ENCODE peak calls at places on chromosomes 2 and 18, in four cellular contexts. One of them, this sample, is unnamed.

GRCh38 chr2:173884403-173884802 is 80.8 kb downstream of the SP3 start:
- DNase-seq in WTC11: peak; percentile 64
- DNase-seq in K562: peak; percentile 74
- DNase-seq in GM12878: no peak
- DNase-seq in this sample: no peak

GRCh38 chr2:235333076-235333475 is 160.8 kb upstream of the AGAP1 start:
- DNase-seq in K562: no peak
- DNase-seq in GM12878: no peak
- DNase-seq in WTC11: no peak
- DNase-seq in this sample: no peak

GRCh38 chr2:66478729-66479316 is 43.9 kb downstream of the MEIS1 start:
- DNase-seq in WTC11: no peak
- DNase-seq in GM12878: no peak
- DNase-seq in K562: no peak
- DNase-seq in this sample: no peak

GRCh38 chr2:2974982-2975381 is 402.6 kb downstream of the EIPR1 start:
- DNase-seq in K562: no peak
- DNase-seq in WTC11: no peak
- DNase-seq in GM12878: no peak
- DNase-seq in this sample: no peak

GRCh38 chr18:48188609-48189008 is 220.6 kb downstream of the ZBTB7C start:
- DNase-seq in WTC11: no peak
- DNase-seq in K562: no peak
- DNase-seq in GM12878: no peak
- DNase-seq in this sample: no peak

GRCh38 chr2:11775384-11775783 is 29.0 kb downstream of the LPIN1 start:
- DNase-seq in K562: no peak
- DNase-seq in WTC11: no peak
- DNase-seq in GM12878: peak; percentile 44
- DNase-seq in this sample: no peak

GRCh38 chr18:59820663-59821062 is 79.1 kb upstream of the PMAIP1 start:
- DNase-seq in WTC11: no peak
- DNase-seq in K562: no peak
- DNase-seq in GM12878: no peak
- DNase-seq in this sample: no peak

GRCh38 chr18:36583155-36583745 is 245.6 kb downstream of the TPGS2 start:
- DNase-seq in WTC11: peak; percentile 72
- DNase-seq in K562: no peak
- DNase-seq in GM12878: peak; percentile 17
- DNase-seq in this sample: peak; percentile 71

GRCh38 chr18:48326901-48327675 is 82.1 kb downstream of the ZBTB7C start:
- DNase-seq in GM12878: no peak
- DNase-seq in K562: no peak
- DNase-seq in WTC11: no peak
- DNase-seq in this sample: no peak

GRCh38 chr2:161913865-161914264 is 160.2 kb downstream of the DPP4 start:
- DNase-seq in K562: no peak
- DNase-seq in WTC11: no peak
- DNase-seq in GM12878: no peak
- DNase-seq in this sample: no peak

GRCh38 chr18:39913790-39914366 is 2041.2 kb upstream of the PIK3C3 start:
- DNase-seq in K562: no peak
- DNase-seq in WTC11: no peak
- DNase-seq in GM12878: no peak
- DNase-seq in this sample: no peak

GRCh38 chr2:9311488-9311887 is 104.9 kb downstream of the ASAP2 start:
- DNase-seq in GM12878: no peak
- DNase-seq in K562: no peak
- DNase-seq in WTC11: no peak
- DNase-seq in this sample: no peak

GRCh38 chr2:176536739-176537138 is 267.5 kb downstream of the MTX2 start:
- DNase-seq in K562: no peak
- DNase-seq in GM12878: no peak
- DNase-seq in WTC11: no peak
- DNase-seq in this sample: no peak

DNA sequence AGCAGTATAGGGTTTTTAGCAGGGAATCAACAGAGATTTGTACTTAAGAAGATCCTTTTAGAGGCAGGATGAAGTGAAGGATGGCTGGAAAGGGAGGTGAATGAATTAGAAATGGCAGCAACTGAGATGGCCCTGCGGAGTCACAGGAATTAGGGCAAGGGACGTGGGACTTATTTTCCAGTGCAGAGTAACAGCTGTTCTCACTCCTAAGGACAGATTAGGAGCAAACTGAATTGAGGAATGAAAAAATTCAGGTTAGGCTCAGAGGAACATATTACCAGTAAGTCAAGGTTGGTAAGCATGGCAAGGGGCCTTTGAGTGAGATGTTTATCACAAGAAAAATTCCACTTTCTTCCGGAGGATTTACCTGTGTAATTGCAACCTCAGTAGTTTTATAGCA is 34.4 kb downstream of the COL4A3 start:
- DNase-seq in WTC11: no peak
- DNase-seq in GM12878: no peak
- DNase-seq in K562: no peak
- DNase-seq in this sample: no peak
- TF ChIP-seq ATF2 in WTC11: no peak
- TF ChIP-seq ATF2 in GM12878: no peak
- TF ChIP-seq ATF2 in K562: no peak
- TF ChIP-seq ATF2 in this sample: no peak

DNA sequence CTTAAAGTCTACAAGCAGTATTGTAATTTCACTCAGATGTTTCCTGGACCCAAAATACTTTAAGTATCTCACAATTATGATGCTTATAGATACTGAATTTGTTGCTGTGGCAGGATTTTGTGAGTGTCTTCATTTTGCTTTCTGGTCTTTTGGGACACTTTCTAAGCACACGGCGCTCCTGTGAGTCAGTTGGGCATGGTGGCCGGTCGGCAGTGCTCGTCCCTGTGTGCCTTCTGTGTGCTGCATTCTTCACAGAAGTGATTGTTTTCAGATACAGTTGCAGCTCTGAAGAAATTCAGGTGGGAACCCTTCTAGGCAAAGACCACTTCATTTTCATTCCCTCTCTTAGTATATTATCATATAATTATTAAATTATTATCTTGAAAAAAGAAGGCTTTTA is 273.3 kb downstream of the ZNF407 start:
- DNase-seq in K562: no peak
- DNase-seq in WTC11: no peak
- DNase-seq in GM12878: no peak
- DNase-seq in this sample: no peak
- TF ChIP-seq ATF2 in K562: no peak
- TF ChIP-seq ATF2 in WTC11: no peak
- TF ChIP-seq ATF2 in GM12878: no peak
- TF ChIP-seq ATF2 in this sample: no peak

GRCh38 chr2:196482119-196483065 is 157.1 kb upstream of the CCDC150 start:
- DNase-seq in K562: no peak
- DNase-seq in WTC11: peak; percentile 17
- DNase-seq in GM12878: no peak
- DNase-seq in this sample: no peak
- TF ChIP-seq ATF2 in K562: no peak
- TF ChIP-seq ATF2 in WTC11: no peak
- TF ChIP-seq ATF2 in GM12878: no peak
- TF ChIP-seq ATF2 in this sample: no peak

DNA sequence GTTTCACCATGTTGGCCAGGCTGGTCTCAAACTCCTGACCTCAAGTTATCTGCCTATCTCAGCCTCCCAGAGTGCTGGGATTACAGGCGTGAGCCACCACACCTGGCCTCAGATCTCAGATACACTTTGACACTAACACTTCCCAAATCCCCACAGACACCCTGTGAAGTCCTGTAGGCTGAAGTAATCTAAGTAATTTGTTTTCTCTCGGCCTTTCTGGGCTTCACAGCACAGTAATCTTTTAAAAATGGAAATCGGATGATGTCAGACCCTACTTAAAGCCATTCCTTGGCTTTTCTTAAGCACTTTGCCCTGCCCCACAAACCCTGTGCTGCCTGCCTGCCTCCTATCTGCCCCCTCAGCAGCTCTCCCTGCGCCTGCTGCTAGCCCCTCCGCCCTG is 16.2 kb downstream of the ATIC start:
- DNase-seq in K562: no peak
- DNase-seq in GM12878: no peak
- DNase-seq in WTC11: no peak
- DNase-seq in this sample: no peak
- TF ChIP-seq ATF2 in K562: no peak
- TF ChIP-seq ATF2 in GM12878: no peak
- TF ChIP-seq ATF2 in WTC11: no peak
- TF ChIP-seq ATF2 in this sample: no peak

GRCh38 chr2:127415593-127416485 is 2.4 kb upstream of the PROC start:
- DNase-seq in K562: peak; percentile 83
- DNase-seq in GM12878: no peak
- DNase-seq in WTC11: peak; percentile 90
- DNase-seq in this sample: no peak

GRCh38 chr2:127418300-127419111 is at the start of gene PROC:
- DNase-seq in WTC11: no peak
- DNase-seq in GM12878: no peak
- DNase-seq in K562: no peak
- DNase-seq in this sample: no peak

GRCh38 chr2:127414855-127415592 is 3.2 kb upstream of the PROC start:
- DNase-seq in WTC11: no peak
- DNase-seq in GM12878: no peak
- DNase-seq in K562: no peak
- DNase-seq in this sample: no peak

GRCh38 chr2:127417406-127417805 is 821 bp upstream of the PROC start:
- DNase-seq in GM12878: no peak
- DNase-seq in WTC11: no peak
- DNase-seq in K562: no peak
- DNase-seq in this sample: no peak

DNA sequence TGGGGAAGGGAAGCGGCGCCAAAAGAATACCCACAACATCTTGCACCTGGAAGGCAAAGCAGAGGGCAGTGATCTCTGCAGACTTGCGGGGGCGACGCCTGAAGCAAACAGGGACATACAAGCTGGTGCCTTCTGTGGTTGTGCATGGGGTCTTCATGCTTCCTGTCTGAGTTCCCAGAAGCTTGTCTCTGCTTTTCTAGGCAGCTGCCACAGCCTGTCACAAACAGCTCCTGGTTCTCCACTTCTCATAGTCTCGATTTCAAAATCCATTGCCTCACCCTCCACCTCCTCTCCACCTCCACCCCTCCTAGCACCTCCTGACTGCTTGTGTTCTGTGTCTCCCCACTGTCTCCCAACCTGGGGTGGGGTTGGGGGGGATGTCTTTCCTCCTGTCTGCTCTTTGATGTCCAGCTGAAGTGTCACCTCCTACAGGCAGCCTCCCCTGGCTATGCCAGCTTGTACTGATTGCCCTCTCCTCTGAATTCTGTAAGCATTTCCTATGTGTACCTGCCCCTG is 1.7 kb upstream of the PROC start:
- DNase-seq in WTC11: no peak
- DNase-seq in GM12878: no peak
- DNase-seq in K562: no peak
- DNase-seq in this sample: no peak
- TF ChIP-seq ATF2 in WTC11: no peak
- TF ChIP-seq ATF2 in GM12878: no peak
- TF ChIP-seq ATF2 in K562: no peak
- TF ChIP-seq ATF2 in this sample: no peak

GRCh38 chr2:218546012-218546411 is 22.1 kb downstream of the USP37 start:
- DNase-seq in K562: no peak
- DNase-seq in GM12878: no peak
- DNase-seq in WTC11: no peak
- DNase-seq in this sample: no peak

GRCh38 chr2:218547511-218547910 is 20.6 kb downstream of the USP37 start:
- DNase-seq in GM12878: no peak
- DNase-seq in K562: no peak
- DNase-seq in WTC11: no peak
- DNase-seq in this sample: no peak

DNA sequence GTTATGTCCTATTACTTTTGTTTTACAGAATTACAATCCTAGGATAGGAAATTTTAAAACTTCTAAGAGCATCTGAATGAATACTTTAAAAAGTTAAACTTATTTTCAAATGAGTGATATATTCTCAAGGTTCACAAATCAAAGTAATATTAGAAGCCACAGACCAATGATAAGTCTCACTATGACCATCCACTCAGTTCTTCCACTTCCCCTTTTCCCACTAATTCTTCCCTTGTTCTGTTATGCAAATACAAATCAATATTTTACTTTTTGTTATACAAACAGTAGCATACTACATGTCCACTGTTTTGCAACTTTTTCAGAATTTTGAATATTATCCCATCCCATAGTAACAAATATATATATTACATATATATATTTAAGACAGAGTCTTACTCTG is 20.2 kb downstream of the USP37 start:
- DNase-seq in K562: no peak
- DNase-seq in GM12878: no peak
- DNase-seq in WTC11: no peak
- DNase-seq in this sample: no peak
- TF ChIP-seq ATF2 in K562: no peak
- TF ChIP-seq ATF2 in GM12878: peak; percentile 59
- TF ChIP-seq ATF2 in WTC11: no peak
- TF ChIP-seq ATF2 in this sample: no peak

DNA sequence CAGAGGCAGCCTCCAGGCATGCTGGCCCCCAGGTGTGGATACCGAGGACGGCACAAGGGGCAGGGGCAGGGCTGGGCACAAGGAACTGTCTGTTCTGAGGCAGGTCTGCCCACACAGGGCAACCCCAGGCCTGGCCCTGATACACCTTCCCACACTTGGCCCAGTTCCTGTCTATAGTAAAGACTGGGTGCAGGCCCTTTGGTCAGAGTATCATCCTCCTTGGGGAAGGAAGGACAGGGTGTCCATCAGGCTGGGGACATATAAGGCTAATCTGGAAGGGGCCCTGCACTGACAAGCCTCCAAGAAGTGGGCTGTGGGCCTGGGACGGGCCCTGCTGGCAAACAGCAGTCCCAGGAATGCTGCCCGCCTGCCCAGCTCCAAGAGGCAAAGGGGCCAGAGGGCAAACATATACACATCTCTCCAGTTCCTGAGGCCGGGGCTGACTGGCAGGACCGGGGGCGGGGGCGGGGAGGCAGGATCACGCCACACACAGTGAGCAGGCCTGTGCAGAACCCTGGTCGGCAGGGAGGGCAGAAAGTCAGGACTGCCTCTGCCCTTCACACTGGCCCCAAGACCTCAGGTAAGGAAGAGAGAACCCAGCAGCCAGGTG is 18.9 kb downstream of the SDC1 start:
- DNase-seq in GM12878: no peak
- DNase-seq in K562: no peak
- DNase-seq in WTC11: no peak
- DNase-seq in this sample: no peak
- TF ChIP-seq ATF2 in GM12878: no peak
- TF ChIP-seq ATF2 in K562: no peak
- TF ChIP-seq ATF2 in WTC11: no peak
- TF ChIP-seq ATF2 in this sample: no peak

DNA sequence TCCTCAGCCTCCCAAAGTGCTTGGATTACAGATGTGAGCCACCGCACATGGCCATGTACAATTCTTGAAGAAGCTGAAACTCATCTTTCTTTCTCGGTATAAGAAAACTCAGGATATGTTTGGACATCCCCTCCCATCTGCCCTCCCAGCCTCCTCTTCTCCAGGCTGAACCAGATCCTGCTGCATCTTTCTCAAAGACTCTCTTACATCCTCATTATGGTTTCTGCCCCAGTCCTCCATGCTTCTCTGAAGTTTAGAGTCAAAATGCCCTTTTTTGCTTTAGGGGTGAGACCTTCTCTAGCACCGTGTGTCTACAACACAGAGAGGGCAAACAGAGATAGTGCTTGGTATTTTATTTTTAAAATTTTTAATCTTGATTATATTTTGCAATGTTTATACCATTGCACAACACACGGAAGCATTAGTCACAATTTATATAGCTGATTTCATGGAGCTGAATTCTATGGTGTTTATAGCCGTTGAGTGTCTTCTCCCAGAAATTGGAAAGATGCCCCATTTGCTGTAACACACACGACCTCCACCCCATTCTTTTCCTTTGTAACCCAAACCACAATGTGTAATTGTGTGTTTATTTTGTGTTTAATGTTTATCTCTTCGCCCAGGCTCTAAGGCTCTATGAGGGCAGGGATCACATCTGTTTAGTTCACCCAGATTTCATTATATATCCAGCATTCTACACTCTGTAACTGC is 206.0 kb upstream of the TNP1 start:
- DNase-seq in WTC11: no peak
- DNase-seq in K562: no peak
- DNase-seq in GM12878: no peak
- DNase-seq in this sample: no peak
- TF ChIP-seq ATF2 in WTC11: no peak
- TF ChIP-seq ATF2 in K562: no peak
- TF ChIP-seq ATF2 in GM12878: no peak
- TF ChIP-seq ATF2 in this sample: no peak

This sample was measured in H1.